ENCODE peak calls at places on chromosomes 16 and 17, in ten cellular contexts. K is CD14-positive monocyte, F is ovary, P is neural crest cell, L is glutamatergic neuron, B is right lobe of liver, M is WTC11, A is cardiac muscle cell, R is pancreas, Q is body of pancreas. E is an unnamed sample.

GRCh38 chr17:73068322-73069153 is 23.9 kb downstream of the SLC39A11 start:
- DNase-seq in K (peak; percentile 48), F (no peak), P (no peak), L (no peak), B (no peak), M (no peak), A (peak; percentile 62), R (no peak), Q (peak; percentile 59), E (no peak)

GRCh38 chr17:78885956-78886355 is 17.0 kb downstream of the CEP295NL start:
- DNase-seq in K (no peak), F (no peak), P (no peak), L (no peak), B (no peak), M (no peak), A (no peak), R (no peak), Q (no peak), E (no peak)

GRCh38 chr16:57801856-57802634 is at the start of gene KIFC3:
- DNase-seq in K (peak; percentile 83), F (peak; percentile 93), P (peak; percentile 67), L (peak; percentile 58), B (peak; percentile 91), M (peak; percentile 61), A (peak; percentile 84), R (peak; percentile 93), Q (peak; percentile 89), E (peak; percentile 81)

GRCh38 chr16:85173981-85174751 is 61.9 kb upstream of the CIBAR2 start:
- DNase-seq in K (no peak), F (peak; percentile 66), P (no peak), L (no peak), B (peak; percentile 75), M (no peak), A (peak; percentile 80), R (no peak), Q (peak; percentile 68), E (no peak)

GRCh38 chr16:65989861-65990260 is 376.6 kb upstream of the CDH5 start:
- DNase-seq in K (no peak), F (peak; percentile 60), P (no peak), L (no peak), B (peak; percentile 59), M (no peak), A (peak; percentile 51), R (no peak), Q (no peak), E (no peak)

GRCh38 chr17:63792055-63792729 is 18.2 kb downstream of the DDX42 start:
- DNase-seq in K (no peak), F (no peak), P (no peak), L (no peak), B (no peak), M (no peak), A (no peak), R (no peak), Q (no peak), E (no peak)

GRCh38 chr17:45313419-45313771 is 3.4 kb downstream of the MAP3K14 start:
- DNase-seq in K (no peak), F (no peak), P (no peak), L (no peak), B (peak; percentile 67), M (no peak), A (no peak), R (no peak), Q (no peak), E (no peak)

GRCh38 chr16:56932588-56933265 is 785 bp downstream of the HERPUD1 start:
- DNase-seq in K (peak; percentile 93), F (peak; percentile 82), P (peak; percentile 40), L (peak; percentile 61), B (peak; percentile 94), M (peak; percentile 37), A (peak; percentile 81), R (peak; percentile 78), Q (peak; percentile 85), E (peak; percentile 53)

GRCh38 chr17:4938670-4939553 is 934 bp downstream of the SLC25A11 start:
- DNase-seq in K (no peak), F (no peak), P (no peak), L (no peak), B (no peak), M (no peak), A (no peak), R (no peak), Q (no peak), E (no peak)

GRCh38 chr16:70644763-70645597 is 1.4 kb upstream of the IL34 start:
- DNase-seq in K (no peak), F (no peak), P (no peak), L (no peak), B (no peak), M (no peak), A (no peak), R (no peak), Q (no peak), E (peak; percentile 17)

GRCh38 chr17:33039874-33040273 is 48.2 kb downstream of the SPACA3 start:
- DNase-seq in K (no peak), F (no peak), P (no peak), L (no peak), B (no peak), M (no peak), A (peak; percentile 84), R (no peak), Q (no peak), E (no peak)

GRCh38 chr17:66971249-66971648 is 6.7 kb downstream of the CACNG4 start:
- DNase-seq in K (no peak), F (no peak), P (no peak), L (no peak), B (no peak), M (no peak), A (no peak), R (no peak), Q (no peak), E (no peak)

DNA sequence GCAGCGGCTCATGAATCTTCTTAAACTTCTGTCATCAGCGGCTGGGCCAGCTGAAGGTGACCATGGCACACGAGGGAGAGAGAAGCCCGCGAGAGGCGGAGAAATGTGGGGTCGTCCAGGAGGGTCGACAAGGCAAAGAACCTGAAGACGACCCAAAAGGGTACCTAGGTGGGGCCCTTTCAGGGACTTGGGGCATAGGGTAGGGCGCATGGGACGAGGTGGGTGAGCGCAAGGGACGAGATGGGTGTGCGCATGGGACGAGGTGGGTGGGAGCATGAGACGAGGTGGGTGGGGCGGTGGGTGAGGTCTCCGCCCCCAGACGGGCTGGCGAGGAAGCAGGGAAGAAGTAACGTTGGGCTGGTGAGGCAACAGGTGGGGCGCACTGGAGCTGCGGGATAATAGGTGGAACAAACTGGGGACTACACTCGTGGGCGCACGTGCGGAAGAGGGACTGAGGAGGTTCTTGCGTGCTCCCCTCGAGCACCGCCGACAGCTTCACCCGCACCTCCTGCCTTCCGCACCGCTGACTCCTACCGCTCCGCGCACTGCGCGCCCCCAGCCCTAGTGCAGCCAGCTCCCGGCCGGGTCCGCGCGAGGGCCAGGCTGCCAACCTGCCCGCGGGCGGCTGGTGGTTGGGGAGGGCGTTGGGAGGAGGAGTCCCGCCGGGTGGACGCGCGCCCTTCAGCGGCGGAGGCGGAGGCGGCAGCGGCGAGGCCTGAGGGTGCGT is 23.2 kb upstream of the CRYM start:
- DNase-seq in K (no peak), F (peak; percentile 64), P (peak; percentile 47), L (peak; percentile 70), B (peak; percentile 80), M (peak; percentile 68), A (peak; percentile 70), R (peak; percentile 85), Q (peak; percentile 84), E (peak; percentile 89)
- TF ChIP-seq CTCF in K (no peak), F (peak; percentile 32), P (peak; percentile 31), L (no peak), B (peak; percentile 34), M (no peak), A (peak; percentile 25), R (no peak), Q (no peak), E (peak; percentile 19)

DNA sequence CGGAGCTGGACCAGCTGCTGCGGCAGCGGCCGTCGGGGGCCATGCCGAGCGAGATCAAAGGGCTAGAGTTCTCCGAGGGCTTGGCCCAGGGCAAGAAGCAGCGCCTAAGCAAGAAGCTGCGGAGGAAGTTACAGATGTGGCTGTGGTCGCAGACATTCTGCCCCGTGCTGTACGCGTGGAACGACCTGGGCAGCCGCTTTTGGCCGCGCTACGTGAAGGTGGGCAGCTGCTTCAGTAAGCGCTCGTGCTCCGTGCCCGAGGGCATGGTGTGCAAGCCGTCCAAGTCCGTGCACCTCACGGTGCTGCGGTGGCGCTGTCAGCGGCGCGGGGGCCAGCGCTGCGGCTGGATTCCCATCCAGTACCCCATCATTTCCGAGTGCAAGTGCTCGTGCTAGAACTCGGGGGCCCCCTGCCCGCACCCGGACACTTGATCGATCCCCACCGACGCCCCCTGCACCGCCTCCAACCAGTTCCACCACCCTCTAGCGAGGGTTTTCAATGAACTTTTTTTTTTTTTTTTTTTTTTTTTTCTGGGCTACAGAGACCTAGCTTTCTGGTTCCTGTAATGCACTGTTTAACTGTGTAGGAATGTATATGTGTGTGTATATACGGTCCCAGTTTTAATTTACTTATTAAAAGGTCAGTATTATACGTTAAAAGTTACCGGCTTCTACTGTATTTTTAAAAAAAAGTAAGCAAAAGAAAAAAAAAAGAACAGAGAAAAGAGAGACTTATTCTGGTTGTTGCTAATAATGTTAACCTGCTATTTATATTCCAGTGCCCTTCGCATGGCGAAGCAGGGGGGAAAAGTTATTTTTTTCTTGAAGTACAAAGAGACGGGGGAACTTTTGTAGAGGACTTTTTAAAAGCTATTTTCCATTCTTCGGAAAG is 1.3 kb downstream of the NOG start:
- DNase-seq in K (peak; percentile 45), F (peak; percentile 32), P (peak; percentile 40), L (peak; percentile 40), B (no peak), M (peak; percentile 49), A (no peak), R (peak; percentile 57), Q (no peak), E (peak; percentile 59)
- TF ChIP-seq CTCF in K (no peak), F (no peak), P (peak; percentile 5), L (no peak), B (no peak), M (no peak), A (no peak), R (no peak), Q (no peak), E (no peak)

GRCh38 chr17:49994085-49995054 is 654 bp downstream of the DLX3 start:
- DNase-seq in K (no peak), F (no peak), P (no peak), L (no peak), B (no peak), M (peak; percentile 63), A (no peak), R (peak; percentile 54), Q (no peak), E (no peak)
- TF ChIP-seq CTCF in K (no peak), F (no peak), P (no peak), L (peak; percentile 20), B (no peak), M (peak; percentile 26), A (no peak), R (no peak), Q (no peak), E (no peak)

GRCh38 chr16:81349608-81350305 is 35.0 kb downstream of the GAN start:
- DNase-seq in K (no peak), F (no peak), P (no peak), L (no peak), B (no peak), M (no peak), A (no peak), R (no peak), Q (no peak), E (no peak)

GRCh38 chr16:81353895-81354294 is 39.1 kb downstream of the GAN start:
- DNase-seq in K (no peak), F (no peak), P (no peak), L (no peak), B (no peak), M (no peak), A (no peak), R (no peak), Q (no peak), E (no peak)

GRCh38 chr16:81347425-81347824 is 32.7 kb downstream of the GAN start:
- DNase-seq in K (no peak), F (no peak), P (no peak), L (no peak), B (no peak), M (no peak), A (no peak), R (no peak), Q (no peak), E (no peak)

GRCh38 chr16:81350306-81350615 is 35.5 kb downstream of the GAN start:
- DNase-seq in K (no peak), F (no peak), P (no peak), L (no peak), B (no peak), M (no peak), A (peak; percentile 10), R (no peak), Q (no peak), E (no peak)
- TF ChIP-seq CTCF in K (no peak), F (no peak), P (no peak), L (no peak), B (no peak), M (no peak), A (peak; percentile 10), R (no peak), Q (no peak), E (no peak)